ENCODE peak calls at places on chromosomes 4 and X, in seven cellular contexts. O, B, T, X, Q, S and J are unnamed samples.

GRCh38 chr4:20044502-20044911 is 207.2 kb upstream of the SLIT2 start:
- DNase-seq in O (peak; percentile 83), B (no peak), T (peak; percentile 72), X (no peak), Q (no peak), S (peak; percentile 84), J (no peak)

GRCh38 chr4:74223801-74224200 is 65.9 kb downstream of the MTHFD2L start:
- DNase-seq in O (peak; percentile 58), B (no peak), T (peak; percentile 56), X (peak; percentile 89), Q (no peak), S (peak; percentile 88), J (no peak)

GRCh38 chr4:42816189-42816588 is 76.3 kb upstream of the GRXCR1 start:
- DNase-seq in O (no peak), B (no peak), T (no peak), X (no peak), Q (peak; percentile 26), S (no peak), J (no peak)

GRCh38 chrX:154819771-154820341 is 14.6 kb upstream of the MPP1 start:
- DNase-seq in O (no peak), B (no peak), T (no peak), X (no peak), Q (no peak), S (no peak), J (no peak)

GRCh38 chrX:69236641-69237040 is 71.4 kb upstream of the PJA1 start:
- DNase-seq in O (no peak), B (no peak), T (no peak), X (no peak), Q (no peak), S (peak; percentile 13), J (peak; percentile 71)

GRCh38 chrX:110966839-110967238 is 129.2 kb upstream of the PAK3 start:
- DNase-seq in O (peak; percentile 41), B (no peak), T (peak; percentile 44), X (peak; percentile 67), Q (no peak), S (peak; percentile 32), J (no peak)

GRCh38 chrX:120315776-120316175 is 4.5 kb upstream of the TMEM255A start:
- DNase-seq in O (no peak), B (no peak), T (no peak), X (no peak), Q (no peak), S (peak; percentile 52), J (no peak)

GRCh38 chr4:145186719-145187118 is 6.3 kb upstream of the OTUD4 start:
- DNase-seq in O (no peak), B (no peak), T (no peak), X (no peak), Q (no peak), S (no peak), J (peak; percentile 30)

GRCh38 chr4:93199492-93199891 is 629.1 kb upstream of the ATOH1 start:
- DNase-seq in O (peak; percentile 12), B (peak; percentile 9), T (peak; percentile 26), X (peak; percentile 36), Q (no peak), S (peak; percentile 56), J (peak; percentile 29)

GRCh38 chr4:48247142-48247877 is 22.3 kb downstream of the TEC start:
- DNase-seq in O (peak; percentile 87), B (peak; percentile 62), T (no peak), X (peak; percentile 68), Q (no peak), S (peak; percentile 44), J (no peak)

GRCh38 chrX:149037301-149037700 is 467.8 kb downstream of the IDS start:
- DNase-seq in O (peak; percentile 51), B (no peak), T (no peak), X (no peak), Q (no peak), S (no peak), J (no peak)

GRCh38 chr4:76705497-76705896 is 192.4 kb downstream of the SOWAHB start:
- DNase-seq in O (no peak), B (no peak), T (no peak), X (no peak), Q (no peak), S (no peak), J (no peak)

GRCh38 chr4:24055623-24056022 is 165.8 kb upstream of the PPARGC1A start:
- DNase-seq in O (no peak), B (no peak), T (no peak), X (no peak), Q (peak; percentile 33), S (no peak), J (no peak)

GRCh38 chr4:62717144-62717543 is 1517.0 kb downstream of the ADGRL3 start:
- DNase-seq in O (no peak), B (no peak), T (no peak), X (no peak), Q (no peak), S (no peak), J (no peak)

DNA sequence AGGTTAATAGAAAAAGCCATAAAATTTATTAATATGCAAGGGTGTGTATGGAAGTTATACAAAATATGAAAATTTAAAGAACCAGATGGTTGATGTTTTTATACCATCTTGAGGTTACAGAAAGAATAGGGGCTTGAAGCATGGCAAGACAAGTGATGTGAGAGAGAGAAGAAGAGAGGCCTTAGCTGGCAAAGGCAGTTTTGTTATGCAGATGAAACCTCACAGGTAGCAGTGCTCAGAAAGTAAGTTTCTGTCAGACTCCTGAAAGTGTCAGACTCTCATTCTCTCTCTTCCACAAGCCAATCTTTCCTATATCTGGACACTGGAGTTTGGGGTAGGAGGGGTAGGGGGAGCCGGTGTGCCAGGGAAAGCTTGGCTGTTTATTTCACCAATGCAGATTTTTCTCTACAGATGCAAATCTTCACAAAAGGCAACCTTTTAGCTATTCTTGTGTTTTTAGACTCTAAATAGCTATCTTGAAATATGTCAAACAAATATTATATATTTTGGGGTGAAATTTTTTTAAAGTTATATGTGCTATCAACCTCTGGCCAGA is 124.5 kb downstream of the CFAP299 start:
- DNase-seq in O (no peak), B (no peak), T (no peak), X (no peak), Q (no peak), S (no peak), J (no peak)
- TF ChIP-seq CTCF in O (no peak), B (no peak), T (no peak), X (no peak), Q (no peak), S (no peak), J (no peak)

GRCh38 chr4:133147922-133148689 is 988 bp upstream of the PCDH10 start:
- DNase-seq in O (no peak), B (no peak), T (peak; percentile 9), X (peak; percentile 21), Q (no peak), S (no peak), J (peak; percentile 79)

GRCh38 chr4:133145758-133146157 is 3.3 kb upstream of the PCDH10 start:
- DNase-seq in O (no peak), B (no peak), T (no peak), X (no peak), Q (no peak), S (no peak), J (peak; percentile 30)

GRCh38 chr4:133146192-133146573 is 2.9 kb upstream of the PCDH10 start:
- DNase-seq in O (no peak), B (no peak), T (no peak), X (no peak), Q (no peak), S (no peak), J (no peak)

GRCh38 chr4:133147365-133147821 is 1.7 kb upstream of the PCDH10 start:
- DNase-seq in O (no peak), B (no peak), T (no peak), X (no peak), Q (no peak), S (no peak), J (no peak)

GRCh38 chr4:133146574-133147198 is 2.4 kb upstream of the PCDH10 start:
- DNase-seq in O (peak; percentile 56), B (no peak), T (peak; percentile 35), X (peak; percentile 50), Q (no peak), S (peak; percentile 15), J (peak; percentile 84)
- TF ChIP-seq CTCF in O (peak; percentile 98), B (peak; percentile 93), T (peak; percentile 91), X (peak; percentile 93), Q (no peak), S (peak; percentile 85), J (peak; percentile 99)

GRCh38 chr4:151641167-151641566 is 119.6 kb downstream of the GATB start:
- DNase-seq in O (peak; percentile 56), B (no peak), T (peak; percentile 87), X (peak; percentile 74), Q (no peak), S (peak; percentile 82), J (no peak)

GRCh38 chr4:151641983-151642382 is 118.8 kb downstream of the GATB start:
- DNase-seq in O (no peak), B (no peak), T (no peak), X (no peak), Q (no peak), S (no peak), J (no peak)

GRCh38 chr4:151646322-151646721 is 114.5 kb downstream of the GATB start:
- DNase-seq in O (no peak), B (no peak), T (no peak), X (no peak), Q (no peak), S (no peak), J (no peak)

GRCh38 chr4:151643564-151643963 is 117.2 kb downstream of the GATB start:
- DNase-seq in O (no peak), B (no peak), T (no peak), X (no peak), Q (no peak), S (no peak), J (no peak)

GRCh38 chr4:151644625-151645024 is 116.2 kb downstream of the GATB start:
- DNase-seq in O (no peak), B (no peak), T (no peak), X (no peak), Q (no peak), S (no peak), J (no peak)
- TF ChIP-seq CTCF in O (peak; percentile 34), B (peak; percentile 66), T (peak; percentile 21), X (peak; percentile 50), Q (no peak), S (peak; percentile 52), J (peak; percentile 44)

GRCh38 chr4:6622744-6623143 is 17.7 kb upstream of the MRFAP1 start:
- DNase-seq in O (no peak), B (no peak), T (no peak), X (no peak), Q (no peak), S (no peak), J (no peak)

GRCh38 chr4:6621556-6621927 is 18.9 kb upstream of the MRFAP1 start:
- DNase-seq in O (no peak), B (no peak), T (no peak), X (no peak), Q (no peak), S (no peak), J (no peak)

GRCh38 chr4:6626066-6626465 is 14.4 kb upstream of the MRFAP1 start:
- DNase-seq in O (no peak), B (no peak), T (no peak), X (no peak), Q (no peak), S (no peak), J (no peak)

GRCh38 chr4:6627832-6628231 is 12.7 kb upstream of the MRFAP1 start:
- DNase-seq in O (no peak), B (no peak), T (no peak), X (no peak), Q (no peak), S (no peak), J (no peak)

DNA sequence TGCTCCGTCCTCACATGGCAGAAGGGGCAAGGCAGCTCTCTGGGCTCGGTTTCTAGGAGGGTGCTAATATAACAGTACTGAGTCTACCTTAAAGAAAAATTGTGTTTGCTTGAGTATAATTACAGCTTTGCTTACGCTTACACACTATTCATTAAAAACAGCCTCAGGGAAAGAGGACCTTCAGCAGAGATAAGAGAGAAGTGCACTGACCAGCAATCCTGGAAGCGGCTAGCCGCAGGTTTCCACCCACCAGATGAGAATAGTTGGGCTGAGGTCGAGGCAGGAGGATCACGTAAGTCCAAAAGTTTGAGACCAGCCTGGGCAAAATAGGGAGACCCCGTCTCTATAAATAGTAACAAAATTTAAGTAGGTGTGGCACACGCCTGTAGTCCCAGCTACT is 15.2 kb upstream of the MRFAP1 start:
- DNase-seq in O (no peak), B (no peak), T (no peak), X (no peak), Q (no peak), S (no peak), J (no peak)
- TF ChIP-seq CTCF in O (no peak), B (no peak), T (no peak), X (no peak), Q (no peak), S (no peak), J (no peak)